ENCODE peak calls at places on chromosomes 1 and 21, in four cellular contexts. X is mammary epithelial cell, F is kidney, V is dorsolateral prefrontal cortex. D is an unnamed sample.

GRCh38 chr1:19033516-19033840 is 77.0 kb upstream of the IFFO2 start:
- DNase-seq in X (peak; percentile 43), F (no peak), V (no peak), D (no peak)

GRCh38 chr1:224548676-224549075 is 67.4 kb upstream of the CNIH3 start:
- DNase-seq in V (no peak), F (no peak), X (no peak), D (no peak)

GRCh38 chr1:154325583-154326545 is 539 bp downstream of the ATP8B2 start:
- DNase-seq in F (peak; percentile 84), X (peak; percentile 35), V (peak; percentile 28), D (no peak)

GRCh38 chr21:42671778-42672593 is 18.6 kb downstream of the PDE9A start:
- DNase-seq in F (no peak), V (no peak), X (peak; percentile 35), D (no peak)

GRCh38 chr1:40312238-40313205 is 4.6 kb downstream of the COL9A2 start:
- DNase-seq in V (no peak), X (no peak), F (no peak), D (no peak)

GRCh38 chr1:98051065-98051675 is 130.3 kb upstream of the DPYD start:
- DNase-seq in X (peak; percentile 62), F (peak; percentile 51), V (peak; percentile 62), D (peak; percentile 77)

GRCh38 chr21:26140185-26140584 is 30.4 kb downstream of the APP start:
- DNase-seq in F (peak; percentile 76), V (no peak), X (peak; percentile 90), D (no peak)

GRCh38 chr1:8133657-8134430 is 107.7 kb upstream of the ERRFI1 start:
- DNase-seq in X (peak; percentile 92), V (no peak), F (no peak), D (no peak)

GRCh38 chr1:42966688-42967609 is 8.3 kb upstream of the SLC2A1 start:
- DNase-seq in F (peak; percentile 91), V (no peak), X (peak; percentile 100), D (peak; percentile 45)

GRCh38 chr1:240111558-240111957 is 19.9 kb downstream of the FMN2 start:
- DNase-seq in X (no peak), F (no peak), V (no peak), D (no peak)

GRCh38 chr1:52662645-52663313 is 29.8 kb downstream of the SHISAL2A start:
- DNase-seq in X (peak; percentile 96), F (no peak), V (no peak), D (no peak)

GRCh38 chr1:243539636-243540035 is 283.8 kb downstream of the SDCCAG8 start:
- DNase-seq in F (no peak), V (no peak), X (no peak), D (no peak)

GRCh38 chr1:109906160-109906838 is 4.3 kb upstream of the CSF1 start:
- DNase-seq in V (no peak), F (no peak), X (no peak), D (no peak)

GRCh38 chr1:10555635-10556429 is 81.1 kb downstream of the PEX14 start:
- DNase-seq in V (no peak), F (no peak), X (peak; percentile 57), D (no peak)

GRCh38 chr1:149931212-149931805 is 3.7 kb upstream of the SF3B4 start:
- DNase-seq in F (no peak), X (peak; percentile 52), V (no peak), D (no peak)

GRCh38 chr1:203202431-203203245 is 16.1 kb upstream of the CHI3L1 start:
- DNase-seq in V (no peak), F (no peak), X (peak; percentile 17), D (no peak)

GRCh38 chr1:77506771-77507170 is 175.7 kb downstream of the ZZZ3 start:
- DNase-seq in V (no peak), F (no peak), X (no peak), D (no peak)

GRCh38 chr1:223242382-223242955 is 99.4 kb upstream of the TLR5 start:
- DNase-seq in X (no peak), F (no peak), V (no peak), D (no peak)

GRCh38 chr1:23957096-23957495 is 2.5 kb upstream of the PNRC2 start:
- DNase-seq in F (no peak), V (no peak), X (peak; percentile 64), D (no peak)

GRCh38 chr21:16713331-16714114 is 799.3 kb upstream of the CXADR start:
- DNase-seq in V (no peak), X (no peak), F (no peak), D (no peak)

GRCh38 chr1:21664806-21665588 is 4.2 kb downstream of the RAP1GAP start:
- DNase-seq in V (no peak), F (no peak), X (no peak), D (no peak)

GRCh38 chr1:16009678-16010077 is 5.6 kb downstream of the SRARP start:
- DNase-seq in V (no peak), F (no peak), X (no peak), D (no peak)

GRCh38 chr1:203214889-203215288 is 14.6 kb downstream of the CHIT1 start:
- DNase-seq in F (no peak), X (no peak), V (no peak), D (no peak)

GRCh38 chr1:6180215-6180577 is at the start of gene CHD5:
- DNase-seq in X (no peak), F (peak; percentile 73), V (no peak), D (no peak)

GRCh38 chr1:163820748-163821147 is 499.0 kb downstream of the NUF2 start:
- DNase-seq in X (no peak), V (no peak), F (no peak), D (no peak)

GRCh38 chr1:201173736-201174135 is 16.9 kb upstream of the IGFN1 start:
- DNase-seq in F (no peak), X (no peak), V (no peak), D (no peak)

DNA sequence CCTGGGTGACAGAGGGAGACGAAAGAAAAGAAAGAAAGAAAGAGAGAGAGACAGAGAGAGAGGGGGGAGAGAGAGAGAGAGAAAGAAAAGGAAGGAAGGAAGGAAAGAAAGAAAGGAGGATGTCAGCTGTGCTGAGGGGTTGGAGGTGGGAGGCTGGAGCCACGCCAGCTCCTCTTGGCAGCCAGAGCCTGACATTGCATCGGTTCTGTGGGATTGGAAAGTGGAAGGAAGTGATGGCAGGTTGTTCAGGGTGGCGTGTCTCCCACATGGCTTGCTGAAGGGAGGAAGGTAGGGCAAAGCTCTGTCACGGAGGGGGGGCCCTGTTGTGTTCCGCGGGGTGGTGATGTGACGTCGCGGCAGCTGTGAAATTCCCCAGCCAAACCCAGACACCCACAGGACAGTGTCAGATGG is 30.7 kb downstream of the EIF2D start:
- DNase-seq in F (no peak), X (no peak), V (no peak), D (no peak)
- H3K27ac ChIP-seq in F (no peak overlapping the region), X (no peak overlapping the region), V (no peak overlapping the region), D (no peak overlapping the region)

GRCh38 chr1:230166366-230167132 is 99.5 kb downstream of the GALNT2 start:
- DNase-seq in F (no peak), X (no peak), V (no peak), D (no peak)

GRCh38 chr1:230170153-230170547 is 103.1 kb downstream of the GALNT2 start:
- DNase-seq in F (no peak), X (no peak), V (no peak), D (no peak)

GRCh38 chr1:230169454-230170152 is 102.6 kb downstream of the GALNT2 start:
- DNase-seq in X (no peak), V (no peak), F (no peak), D (no peak)

GRCh38 chr1:230165526-230165925 is 98.5 kb downstream of the GALNT2 start:
- DNase-seq in X (no peak), V (no peak), F (no peak), D (no peak)

DNA sequence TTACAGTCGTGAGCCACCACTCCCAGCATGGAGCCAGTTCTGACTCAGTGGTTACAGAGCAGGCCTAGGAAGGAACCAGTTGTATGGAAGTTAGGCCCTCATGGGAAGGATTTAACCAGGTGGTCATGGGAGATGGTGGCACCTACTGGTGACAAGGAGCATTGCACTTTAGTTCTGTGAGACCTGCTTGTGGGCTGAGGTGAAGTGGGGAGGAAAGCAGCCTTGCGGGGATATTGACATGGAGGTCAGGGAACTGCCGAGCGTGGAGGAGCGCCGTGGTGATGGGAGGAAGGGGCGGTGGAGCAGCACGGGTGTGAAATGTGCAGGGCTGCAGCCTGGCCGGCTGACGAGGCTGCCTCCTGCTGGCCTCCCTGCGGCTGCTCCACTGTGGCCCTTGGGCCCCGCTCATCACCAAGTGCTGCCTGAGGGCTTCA is 100.4 kb downstream of the GALNT2 start:
- DNase-seq in X (peak; percentile 50), V (no peak), F (no peak), D (no peak)
- H3K27ac ChIP-seq in X (no peak overlapping the region), V (no peak overlapping the region), F (no peak overlapping the region), D (no peak overlapping the region)

GRCh38 chr1:31668303-31668883 is 23.7 kb upstream of the PEF1 start:
- DNase-seq in V (no peak), F (no peak), X (no peak), D (no peak)
- H3K27ac ChIP-seq in V (no peak overlapping the region), F (no peak overlapping the region), X (no peak overlapping the region), D (no peak overlapping the region)

DNA sequence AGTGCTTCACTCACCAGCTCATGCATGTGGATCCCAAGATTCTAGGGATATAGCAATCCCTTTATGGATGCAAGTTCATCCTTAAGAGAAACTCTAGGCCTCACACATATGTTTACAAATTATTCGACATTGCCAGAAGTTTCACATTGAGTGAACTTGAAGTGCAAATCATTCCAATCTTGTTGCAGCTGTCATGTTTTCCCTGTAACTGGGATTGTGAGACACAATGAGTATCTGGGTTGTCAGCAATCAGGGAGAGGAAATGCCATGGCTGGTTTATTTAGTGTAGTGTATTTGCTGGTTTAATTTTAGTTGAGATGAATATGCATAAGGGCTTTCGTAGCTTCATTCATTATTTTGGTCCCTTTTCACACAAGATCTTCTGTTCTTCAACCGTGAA is 54.3 kb upstream of the USP1 start:
- DNase-seq in V (no peak), F (no peak), X (no peak), D (no peak)
- H3K27ac ChIP-seq in V (no peak overlapping the region), F (no peak overlapping the region), X (no peak overlapping the region), D (no peak overlapping the region)

GRCh38 chr1:219555031-219555667 is 57.8 kb downstream of the ZC3H11B start:
- DNase-seq in V (no peak), F (no peak), X (peak; percentile 66), D (no peak)
- H3K27ac ChIP-seq in V (peak overlapping the region; percentile 77), F (no peak overlapping the region), X (no peak overlapping the region), D (peak overlapping the region; percentile 25)

GRCh38 chr1:115168026-115168425 is 78.7 kb upstream of the TSPAN2 start:
- DNase-seq in V (no peak), F (no peak), X (peak; percentile 68), D (no peak)
- H3K27ac ChIP-seq in V (no peak overlapping the region), F (no peak overlapping the region), X (peak overlapping the region; percentile 90), D (no peak overlapping the region)

DNA sequence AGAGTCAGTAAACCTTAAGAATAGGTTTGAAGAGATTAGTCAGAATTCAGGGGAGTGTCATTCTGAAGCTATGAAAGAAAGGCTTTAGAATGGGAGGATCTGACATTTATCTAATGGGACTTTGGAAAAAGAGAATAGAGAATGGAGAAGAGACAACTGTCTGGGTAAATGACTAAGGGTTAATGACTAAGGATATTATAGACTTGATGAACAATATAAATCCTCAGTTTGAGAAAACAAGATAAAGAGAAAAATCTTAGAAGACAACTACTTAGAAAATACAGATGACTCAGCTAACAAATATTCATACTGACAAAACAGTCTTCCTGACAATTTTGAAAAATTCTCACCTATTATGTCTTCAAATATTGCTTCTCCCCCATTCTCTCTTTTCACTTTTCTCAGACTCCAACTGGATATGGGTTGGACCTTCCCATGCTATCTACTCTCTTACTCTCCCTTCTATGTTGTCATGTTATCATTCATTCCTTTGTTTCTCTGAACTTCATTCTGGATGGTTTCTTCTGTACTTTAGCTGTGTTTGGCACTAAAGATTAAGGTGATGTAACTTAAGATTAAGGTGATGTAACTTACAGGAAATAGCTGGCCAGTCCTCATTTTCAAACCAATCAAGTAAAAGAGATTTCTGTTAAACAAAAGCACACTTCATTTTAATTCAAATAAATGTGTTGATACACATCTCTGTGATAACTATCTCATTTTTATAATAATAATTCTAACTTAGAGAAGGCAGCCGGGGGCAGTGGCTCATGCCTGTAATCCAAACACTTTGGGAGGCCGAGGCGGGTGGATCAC is 20.3 kb downstream of the SLC16A1 start:
- DNase-seq in F (no peak), X (peak; percentile 64), V (no peak), D (no peak)
- H3K27ac ChIP-seq in F (no peak overlapping the region), X (peak overlapping the region; percentile 86), V (no peak overlapping the region), D (no peak overlapping the region)